ENCODE peak calls at places on chromosomes 6 and 20, in seven cellular contexts. P is adrenal gland, I is tibial artery, H is HCT116, O is body of pancreas, C is sigmoid colon, A is fibroblast of lung. K is an unnamed sample.

GRCh38 chr20:63150911-63151531 is 64.9 kb downstream of the YTHDF1 start:
- DNase-seq in P (no peak), I (no peak), H (no peak), O (no peak), C (no peak), A (no peak), K (no peak)

GRCh38 chr6:165096868-165097267 is 212.5 kb downstream of the C6orf118 start:
- DNase-seq in P (no peak), I (no peak), H (no peak), O (no peak), C (no peak), A (no peak), K (no peak)

GRCh38 chr20:23078351-23078993 is 7.7 kb downstream of the CD93 start:
- DNase-seq in P (no peak), I (no peak), H (no peak), O (no peak), C (peak), A (peak), K (no peak)

GRCh38 chr6:48426636-48427035 is 315.6 kb upstream of the PTCHD4 start:
- DNase-seq in P (no peak), I (no peak), H (no peak), O (no peak), C (no peak), A (peak), K (no peak)

GRCh38 chr6:39333626-39334025 is 11.1 kb upstream of the KCNK16 start:
- DNase-seq in P (no peak), I (no peak), H (no peak), O (no peak), C (no peak), A (no peak), K (no peak)

GRCh38 chr6:75601608-75602163 is at the start of gene SENP6:
- DNase-seq in P (peak), I (peak), H (peak), O (peak), C (peak), A (peak), K (peak)

GRCh38 chr20:63043348-63044203 is 36.8 kb upstream of the BHLHE23 start:
- DNase-seq in P (no peak), I (no peak), H (no peak), O (no peak), C (no peak), A (no peak), K (no peak)

GRCh38 chr20:8867346-8867745 is 201.5 kb upstream of the PLCB4 start:
- DNase-seq in P (no peak), I (no peak), H (no peak), O (no peak), C (no peak), A (no peak), K (no peak)

GRCh38 chr6:11974089-11974488 is 38.0 kb upstream of the HIVEP1 start:
- DNase-seq in P (no peak), I (no peak), H (no peak), O (no peak), C (no peak), A (peak), K (no peak)

GRCh38 chr6:46453756-46454316 is 37.4 kb downstream of the RCAN2 start:
- DNase-seq in P (no peak), I (no peak), H (no peak), O (no peak), C (no peak), A (peak), K (no peak)

GRCh38 chr6:108437821-108438220 is 122.9 kb upstream of the FOXO3 start:
- DNase-seq in P (no peak), I (no peak), H (no peak), O (no peak), C (no peak), A (no peak), K (no peak)

GRCh38 chr6:10834823-10835222 is 3.5 kb downstream of the MAK start:
- DNase-seq in P (no peak), I (no peak), H (no peak), O (no peak), C (no peak), A (no peak), K (no peak)

GRCh38 chr6:10837997-10838793 is at the start of gene MAK:
- DNase-seq in P (peak), I (peak), H (peak), O (peak), C (peak), A (peak), K (peak)

GRCh38 chr6:10838794-10839333 is 525 bp upstream of the MAK start:
- DNase-seq in P (no peak), I (no peak), H (no peak), O (no peak), C (no peak), A (no peak), K (no peak)

GRCh38 chr6:10837009-10837691 is 1.2 kb downstream of the MAK start:
- DNase-seq in P (peak), I (no peak), H (no peak), O (peak), C (no peak), A (peak), K (peak)

GRCh38 chr6:10837692-10837996 is 695 bp downstream of the MAK start:
- DNase-seq in P (no peak), I (no peak), H (no peak), O (peak), C (no peak), A (no peak), K (no peak)
- H3K27ac ChIP-seq in P (peak), I (peak), H (no peak), O (peak), C (no peak), A (no peak), K (no peak)

GRCh38 chr6:147204060-147204785 is at the start of gene STXBP5:
- DNase-seq in P (peak), I (peak), H (no peak), O (peak), C (peak), A (peak), K (peak)

GRCh38 chr6:147204843-147205311 is 660 bp downstream of the STXBP5 start:
- DNase-seq in P (no peak), I (no peak), H (no peak), O (no peak), C (no peak), A (peak), K (no peak)

GRCh38 chr6:147207851-147208754 is 3.9 kb downstream of the STXBP5 start:
- DNase-seq in P (no peak), I (no peak), H (no peak), O (no peak), C (no peak), A (no peak), K (no peak)

GRCh38 chr6:147207351-147207750 is 3.1 kb downstream of the STXBP5 start:
- DNase-seq in P (no peak), I (no peak), H (no peak), O (no peak), C (no peak), A (peak), K (no peak)

DNA sequence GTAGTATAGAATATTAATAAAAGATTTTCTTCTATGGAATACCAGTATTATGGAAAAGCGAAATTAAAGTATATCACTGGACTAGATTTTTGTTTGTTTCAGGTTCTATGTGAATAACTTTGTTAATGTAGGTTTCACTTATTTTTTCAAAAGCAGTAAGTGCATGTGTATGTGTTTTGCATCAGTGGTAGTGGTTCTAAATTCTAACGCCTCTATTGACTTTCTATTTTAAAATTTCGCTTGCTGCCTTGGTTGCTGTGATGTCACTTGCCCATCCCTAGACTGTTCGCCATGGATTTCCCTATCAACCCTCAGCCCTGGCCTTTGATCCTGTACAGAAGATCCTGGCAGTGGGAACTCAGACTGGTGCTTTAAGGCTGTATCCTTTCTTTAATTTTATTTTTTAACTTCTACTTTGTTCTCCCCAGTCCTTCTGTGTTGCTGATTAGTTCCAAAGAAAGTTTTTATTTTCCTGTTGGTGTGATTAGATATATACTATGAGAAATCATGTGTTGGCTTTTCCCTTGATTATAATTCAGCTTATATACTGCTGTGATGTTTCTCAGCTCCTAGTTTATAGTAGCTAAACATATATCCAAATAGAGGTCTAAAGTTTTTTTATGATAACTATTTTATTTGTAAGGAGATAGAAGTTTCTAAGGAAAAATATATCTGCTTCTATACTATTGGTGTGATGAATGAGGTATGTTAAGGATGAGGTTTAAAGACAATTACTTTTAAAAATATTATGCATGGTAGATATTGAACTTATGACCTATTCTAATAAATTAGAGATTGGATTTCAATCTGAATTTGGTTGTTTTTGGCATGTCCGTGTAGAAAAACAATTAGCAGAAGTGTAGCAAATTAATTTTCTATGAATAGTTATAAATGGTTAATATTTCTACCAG is 1.7 kb downstream of the STXBP5 start:
- DNase-seq in P (peak), I (no peak), H (no peak), O (no peak), C (no peak), A (peak), K (no peak)
- H3K4me3 ChIP-seq in P (no peak), I (peak), H (no peak), O (peak), C (peak), A (peak), K (peak)

GRCh38 chr20:57682184-57683038 is 27.4 kb downstream of the PMEPA1 start:
- DNase-seq in P (no peak), I (no peak), H (no peak), O (no peak), C (no peak), A (no peak), K (no peak)
- H3K27ac ChIP-seq in P (no peak), I (peak), H (no peak), O (no peak), C (peak), A (no peak), K (no peak)

DNA sequence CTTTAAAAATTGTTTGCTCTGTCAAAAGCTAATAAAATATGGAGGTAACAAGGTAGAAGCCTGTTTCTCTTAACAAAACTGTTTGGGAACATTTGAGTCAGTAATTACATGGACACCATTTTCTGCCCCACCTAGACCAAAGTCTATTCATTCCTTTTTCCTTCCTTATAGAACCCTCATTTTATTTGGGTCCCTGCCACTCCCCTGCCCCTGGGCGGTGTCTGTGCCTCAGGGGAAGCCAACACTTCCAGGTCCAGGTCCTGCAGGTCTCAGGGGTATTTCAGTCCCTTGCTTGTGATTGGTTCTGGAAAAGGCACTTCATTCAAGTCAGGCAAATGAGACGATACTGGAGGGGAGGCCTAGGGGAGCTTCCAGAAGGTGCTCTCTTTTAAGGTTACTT is 42.3 kb downstream of the SLC35D3 start:
- DNase-seq in P (no peak), I (no peak), H (no peak), O (no peak), C (no peak), A (no peak), K (no peak)
- H3K4me3 ChIP-seq in P (no peak), I (no peak), H (no peak), O (no peak), C (no peak), A (no peak), K (no peak)

DNA sequence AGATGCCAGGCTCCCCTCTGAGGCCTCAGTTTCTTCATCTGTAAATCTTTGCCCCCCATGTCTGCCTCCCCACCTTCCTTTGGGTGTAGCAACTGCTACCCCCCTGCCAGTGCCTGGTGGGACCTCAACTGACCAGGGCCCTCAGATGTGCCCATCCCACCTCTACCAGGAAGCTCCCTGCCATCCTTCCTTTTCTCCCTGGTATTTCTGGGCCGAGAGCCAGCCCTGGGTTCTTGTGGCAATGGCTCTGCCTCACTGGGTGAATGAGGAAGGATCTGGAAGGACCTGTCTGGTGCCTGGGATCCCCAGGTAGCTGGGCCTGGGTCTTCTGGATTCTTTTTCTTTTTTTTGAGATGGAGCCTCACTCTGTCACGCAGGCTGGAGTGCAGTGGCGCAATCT is 141.1 kb upstream of the RNF24 start:
- DNase-seq in P (no peak), I (no peak), H (no peak), O (peak), C (no peak), A (no peak), K (no peak)
- H3K27ac ChIP-seq in P (no peak), I (no peak), H (no peak), O (no peak), C (no peak), A (no peak), K (no peak)

GRCh38 chr6:110357298-110357695 is 852 bp downstream of the METTL24 start:
- DNase-seq in P (no peak), I (no peak), H (no peak), O (no peak), C (peak), A (peak), K (no peak)
- H3K4me3 ChIP-seq in P (no peak), I (peak), H (no peak), O (peak), C (peak), A (peak), K (peak)

GRCh38 chr6:160431231-160431630 is 83.1 kb downstream of the SLC22A3 start:
- DNase-seq in P (peak), I (no peak), H (no peak), O (no peak), C (peak), A (peak), K (peak)
- H3K27ac ChIP-seq in P (peak), I (peak), H (no peak), O (no peak), C (peak), A (no peak), K (no peak)

GRCh38 chr6:376823-377571 is 14.6 kb upstream of the IRF4 start:
- DNase-seq in P (no peak), I (peak), H (no peak), O (no peak), C (no peak), A (no peak), K (no peak)

GRCh38 chr6:373773-374724 is 17.5 kb upstream of the IRF4 start:
- DNase-seq in P (no peak), I (peak), H (no peak), O (no peak), C (no peak), A (peak), K (no peak)

GRCh38 chr6:373031-373430 is 18.5 kb upstream of the IRF4 start:
- DNase-seq in P (no peak), I (peak), H (no peak), O (no peak), C (no peak), A (no peak), K (no peak)

GRCh38 chr6:372336-372911 is 19.1 kb upstream of the IRF4 start:
- DNase-seq in P (no peak), I (peak), H (no peak), O (no peak), C (no peak), A (no peak), K (no peak)

DNA sequence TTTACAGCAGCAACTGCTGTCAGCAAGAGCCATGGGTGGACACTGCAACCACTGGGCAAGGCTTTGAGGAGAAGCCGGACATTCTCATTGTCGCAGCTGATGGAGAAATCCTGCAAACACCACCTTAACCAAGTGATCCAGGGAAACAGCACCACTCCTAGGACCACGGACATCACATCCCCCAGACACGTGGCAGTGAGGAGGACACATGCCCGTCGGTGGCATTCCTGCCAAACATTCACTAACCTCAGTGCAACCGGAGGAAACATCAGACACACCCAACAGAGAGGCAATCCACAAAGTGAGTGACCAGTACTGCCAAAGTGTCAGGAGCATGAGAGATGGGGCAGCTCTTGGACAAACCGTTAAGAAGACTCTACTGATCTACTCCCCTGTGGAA is 16.6 kb upstream of the IRF4 start:
- DNase-seq in P (no peak), I (peak), H (no peak), O (no peak), C (no peak), A (no peak), K (no peak)
- H3K4me3 ChIP-seq in P (no peak), I (no peak), H (no peak), O (no peak), C (no peak), A (no peak), K (no peak)

DNA sequence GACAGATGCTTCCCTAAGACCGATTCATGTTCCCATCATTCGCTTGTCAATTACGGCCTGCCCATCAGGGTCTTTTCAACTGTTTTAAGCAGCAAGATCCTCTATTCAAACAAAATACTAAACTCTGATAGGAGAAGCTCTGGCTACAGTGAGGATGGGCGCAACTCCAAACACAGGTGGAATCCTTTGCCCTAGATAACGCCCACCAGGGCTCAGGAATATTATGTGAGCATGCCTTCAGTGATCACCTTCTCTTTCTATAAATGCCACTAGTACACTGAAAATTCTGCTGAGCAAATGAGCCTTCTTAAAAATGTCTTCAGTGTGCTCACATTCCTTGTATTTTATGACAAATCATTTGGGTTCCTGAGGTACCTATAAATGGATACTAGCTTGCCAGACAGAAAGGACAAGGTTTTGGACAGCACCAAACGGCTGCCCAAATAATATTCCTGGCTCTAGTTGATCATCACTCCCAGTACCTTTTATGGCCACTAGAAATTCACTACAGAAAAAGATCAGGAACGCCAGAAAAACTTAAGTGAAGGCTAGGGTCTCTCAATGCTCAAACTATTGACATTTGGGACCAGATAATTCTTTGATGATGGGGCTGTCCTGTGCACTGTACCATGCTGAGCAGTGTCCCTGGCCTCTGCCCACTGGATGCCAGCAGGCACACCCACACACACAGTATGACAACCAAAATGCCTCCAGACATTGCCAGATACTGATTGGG is 13.1 kb downstream of the ZNF217 start:
- DNase-seq in P (no peak), I (no peak), H (no peak), O (no peak), C (no peak), A (no peak), K (peak)
- H3K27ac ChIP-seq in P (peak), I (peak), H (peak), O (peak), C (peak), A (peak), K (peak)

K was measured in right cardiac atrium.